ENCODE peak calls at places on chromosomes 12 and 14, in four cellular contexts. G is posterior cingulate gyrus, Z is T-helper 9 cell, O is heart left ventricle. X is an unnamed sample.

GRCh38 chr14:68651652-68652432 is 141.0 kb downstream of the ZFP36L1 start:
- DNase-seq in G (no peak), Z (no peak), O (peak), X (peak)

GRCh38 chr14:35331605-35332516 is 39.7 kb downstream of the PSMA6 start:
- DNase-seq in G (no peak), Z (no peak), O (no peak), X (peak)

GRCh38 chr14:88831285-88831684 is 6.8 kb downstream of the TTC8 start:
- DNase-seq in G (no peak), Z (no peak), O (no peak), X (peak)

GRCh38 chr12:109624467-109624866 is 50.9 kb downstream of the MVK start:
- DNase-seq in G (no peak), Z (no peak), O (no peak), X (no peak)

GRCh38 chr12:52608826-52609630 is 7.8 kb upstream of the KRT72 start:
- DNase-seq in G (no peak), Z (no peak), O (no peak), X (no peak)

GRCh38 chr12:53495903-53496751 is 3.1 kb downstream of the MAP3K12 start:
- DNase-seq in G (no peak), Z (no peak), O (peak), X (peak)

GRCh38 chr12:3381059-3382047 is 109.7 kb upstream of the PRMT8 start:
- DNase-seq in G (no peak), Z (no peak), O (peak), X (no peak)

GRCh38 chr14:98137626-98138025 is 1134.4 kb downstream of the BCL11B start:
- DNase-seq in G (no peak), Z (no peak), O (no peak), X (no peak)

GRCh38 chr12:115419145-115419646 is 735.2 kb upstream of the TBX3 start:
- DNase-seq in G (no peak), Z (no peak), O (no peak), X (no peak)

GRCh38 chr14:38285962-38286361 is 30.1 kb upstream of the CLEC14A start:
- DNase-seq in G (no peak), Z (no peak), O (no peak), X (no peak)

GRCh38 chr14:23078692-23079116 is 16.2 kb downstream of the ACIN1 start:
- DNase-seq in G (no peak), Z (no peak), O (no peak), X (peak)

GRCh38 chr12:5293773-5294172 is 138.1 kb upstream of the NTF3 start:
- DNase-seq in G (no peak), Z (no peak), O (no peak), X (no peak)

GRCh38 chr14:41201721-41202120 is 405.0 kb upstream of the LRFN5 start:
- DNase-seq in G (no peak), Z (no peak), O (no peak), X (peak)

GRCh38 chr14:103724116-103724515 is 8.5 kb downstream of the ZFYVE21 start:
- DNase-seq in G (no peak), Z (no peak), O (peak), X (peak)

GRCh38 chr12:120314220-120314619 is 12.1 kb downstream of the SIRT4 start:
- DNase-seq in G (no peak), Z (no peak), O (no peak), X (no peak)

GRCh38 chr12:123034865-123035264 is 54.4 kb downstream of the ARL6IP4 start:
- DNase-seq in G (no peak), Z (no peak), O (no peak), X (peak)

GRCh38 chr14:44846232-44846824 is 115.4 kb downstream of the KLHL28 start:
- DNase-seq in G (no peak), Z (no peak), O (no peak), X (peak)

X was measured in amniotic epithelial cell.